ENCODE peak calls at places on chromosome 12, in nine cellular contexts. G, T, U, E, F, M, R, Z and O are unnamed samples.

GRCh38 chr12:119576915-119577314 is 16.7 kb upstream of the TMEM233 start:
- DNase-seq in G (no peak), T (no peak), R (no peak), F (no peak), M (no peak), U (no peak), E (no peak), Z (no peak), O (no peak)

GRCh38 chr12:93759512-93760081 is 82.4 kb downstream of the CRADD start:
- DNase-seq in U (no peak), E (no peak), Z (no peak), G (no peak), R (no peak), T (no peak), F (no peak), M (no peak), O (no peak)

GRCh38 chr12:51636581-51636980 is 45.5 kb downstream of the SCN8A start:
- DNase-seq in G (no peak), E (no peak), F (peak; percentile 79), T (no peak), M (peak; percentile 38), R (no peak), Z (no peak), U (no peak), O (peak; percentile 18)

GRCh38 chr12:52167578-52167977 is 24.2 kb downstream of the KRT80 start:
- DNase-seq in U (no peak), M (no peak), Z (no peak), G (no peak), E (no peak), F (no peak), T (no peak), R (no peak), O (no peak)

GRCh38 chr12:16003460-16003859 is 92.3 kb downstream of the DERA start:
- DNase-seq in Z (no peak), M (no peak), R (no peak), F (no peak), G (no peak), E (no peak), U (no peak), T (no peak), O (no peak)

GRCh38 chr12:130976171-130976720 is 22.5 kb downstream of the ADGRD1 start:
- DNase-seq in T (no peak), M (no peak), Z (no peak), U (no peak), E (no peak), R (no peak), G (no peak), F (no peak), O (no peak)

GRCh38 chr12:58794859-58795258 is 125.4 kb downstream of the LRIG3 start:
- DNase-seq in R (no peak), T (no peak), G (no peak), U (no peak), Z (no peak), M (no peak), F (no peak), E (no peak), O (no peak)

GRCh38 chr12:18580286-18580685 is 157.5 kb downstream of the PLCZ1 start:
- DNase-seq in M (no peak), G (no peak), Z (no peak), F (no peak), R (no peak), U (no peak), E (no peak), T (no peak), O (peak; percentile 70)

GRCh38 chr12:77795699-77796098 is 35.0 kb upstream of the NAV3 start:
- DNase-seq in T (no peak), M (peak; percentile 15), Z (no peak), U (no peak), G (no peak), E (no peak), R (no peak), F (no peak), O (no peak)

GRCh38 chr12:66113471-66113870 is 17.1 kb downstream of the LLPH start:
- DNase-seq in U (no peak), M (no peak), E (no peak), Z (no peak), F (no peak), R (no peak), T (no peak), G (no peak), O (no peak)

GRCh38 chr12:24596768-24597388 is 352.0 kb downstream of the BCAT1 start:
- DNase-seq in E (no peak), T (peak; percentile 34), F (no peak), U (no peak), G (no peak), Z (peak; percentile 26), M (no peak), R (no peak), O (peak; percentile 3)

GRCh38 chr12:70186436-70186835 is 56.8 kb upstream of the CNOT2 start:
- DNase-seq in G (no peak), U (no peak), F (no peak), R (no peak), Z (no peak), M (no peak), T (no peak), E (no peak), O (no peak)

GRCh38 chr12:77299910-77300772 is 234.8 kb upstream of the E2F7 start:
- DNase-seq in E (no peak), R (no peak), G (no peak), T (no peak), U (no peak), M (peak; percentile 62), Z (no peak), F (peak; percentile 46), O (peak; percentile 15)

GRCh38 chr12:107760207-107760816 is 625 bp downstream of the PRDM4 start:
- DNase-seq in M (no peak), F (no peak), U (peak; percentile 6), G (peak; percentile 22), E (peak; percentile 52), T (no peak), R (peak; percentile 56), Z (peak; percentile 54), O (no peak)

GRCh38 chr12:127294651-127295205 is 972.2 kb upstream of the TMEM132C start:
- DNase-seq in Z (no peak), M (no peak), G (no peak), E (no peak), R (no peak), U (no peak), T (no peak), F (no peak), O (no peak)

GRCh38 chr12:98422809-98423208 is 92.6 kb upstream of the TMPO start:
- DNase-seq in Z (peak; percentile 49), F (no peak), G (no peak), T (no peak), E (no peak), U (no peak), M (no peak), R (peak; percentile 85), O (no peak)
- TF ChIP-seq CTCF in Z (peak; percentile 18), F (peak; percentile 38), G (no peak), T (no peak), E (peak; percentile 7), U (no peak), M (no peak), R (peak; percentile 23), O (peak; percentile 12)

DNA sequence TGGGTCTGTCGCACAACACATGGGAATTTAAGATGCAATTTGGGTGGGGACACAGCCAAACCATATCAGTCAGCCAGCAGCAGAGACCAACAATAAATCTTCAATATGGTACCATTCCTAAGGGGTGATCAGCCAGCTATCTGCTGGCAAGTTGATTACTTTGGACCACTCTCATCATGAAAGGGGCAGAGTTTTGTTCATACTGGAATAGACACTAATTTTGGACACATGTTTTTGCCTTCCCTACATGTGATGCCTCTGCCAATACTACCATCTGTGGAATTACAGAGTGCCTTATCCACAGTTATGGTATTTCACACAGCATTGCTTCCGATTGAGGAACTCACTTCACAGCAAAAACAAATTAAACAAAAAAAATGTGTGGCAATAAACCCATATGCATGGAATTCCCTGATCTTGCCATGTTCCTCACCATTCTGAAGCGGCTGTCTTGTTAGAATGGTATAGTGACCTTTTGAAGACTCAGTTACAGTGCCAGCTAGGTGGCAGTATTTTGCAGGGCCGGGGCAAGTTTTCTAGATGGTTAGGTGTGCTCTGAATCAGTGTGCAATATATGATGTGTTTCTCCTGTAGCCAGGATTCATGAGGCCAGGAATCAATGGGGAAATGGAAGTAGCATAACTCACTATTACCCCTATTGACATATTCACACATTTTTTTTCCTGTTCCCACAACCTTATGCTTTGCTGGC is 179.0 kb upstream of the IGF1 start:
- DNase-seq in E (no peak), U (no peak), M (no peak), T (no peak), G (no peak), F (no peak), R (no peak), Z (no peak), O (no peak)
- TF ChIP-seq CTCF in E (peak; percentile 24), U (no peak), M (no peak), T (no peak), G (no peak), F (peak; percentile 30), R (no peak), Z (no peak), O (peak; percentile 4)

GRCh38 chr12:96197503-96198272 is 3.5 kb downstream of the ELK3 start:
- DNase-seq in Z (no peak), G (no peak), R (no peak), F (peak; percentile 89), T (peak; percentile 77), E (no peak), M (peak; percentile 94), U (no peak), O (no peak)

GRCh38 chr12:96195845-96196451 is 1.8 kb downstream of the ELK3 start:
- DNase-seq in M (peak; percentile 59), R (no peak), F (no peak), U (no peak), E (no peak), G (no peak), Z (peak; percentile 63), T (peak; percentile 46), O (no peak)

GRCh38 chr12:96198970-96199369 is 4.8 kb downstream of the ELK3 start:
- DNase-seq in M (peak; percentile 82), E (peak; percentile 56), T (peak; percentile 71), F (peak; percentile 81), G (no peak), R (no peak), U (no peak), Z (no peak), O (no peak)

GRCh38 chr12:96194901-96195844 is 998 bp downstream of the ELK3 start:
- DNase-seq in T (peak; percentile 84), Z (peak; percentile 76), G (no peak), U (no peak), M (peak; percentile 69), R (peak; percentile 80), F (no peak), E (peak; percentile 57), O (no peak)

GRCh38 chr12:96196781-96197180 is 2.6 kb downstream of the ELK3 start:
- DNase-seq in R (no peak), T (no peak), Z (no peak), U (no peak), M (peak; percentile 78), G (no peak), F (no peak), E (no peak), O (no peak)
- TF ChIP-seq CTCF in R (no peak), T (no peak), Z (no peak), U (no peak), M (no peak), G (no peak), F (no peak), E (no peak), O (no peak)

DNA sequence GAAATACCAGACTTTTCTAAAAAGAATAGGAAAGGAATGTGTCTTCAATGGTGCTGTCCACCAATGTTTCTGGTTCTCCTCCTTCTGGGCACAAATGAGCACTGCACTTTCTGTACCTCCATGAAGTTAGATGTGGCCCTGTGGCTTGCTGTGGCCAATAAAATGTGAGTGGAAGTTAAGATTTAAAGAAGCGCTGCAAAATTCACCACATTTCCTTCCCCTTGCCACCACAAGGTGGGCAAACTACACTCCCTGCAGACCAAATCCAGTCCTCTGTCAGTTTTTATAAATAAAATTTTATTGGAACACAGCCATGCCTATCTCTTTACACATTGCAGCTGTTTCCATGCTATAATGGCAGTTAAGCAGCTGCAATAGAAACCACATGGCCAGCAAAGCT is 141.4 kb upstream of the TMPO start:
- DNase-seq in M (no peak), E (no peak), F (no peak), T (no peak), U (no peak), G (no peak), Z (no peak), R (no peak), O (no peak)
- TF ChIP-seq CTCF in M (peak; percentile 14), E (peak; percentile 25), F (peak; percentile 41), T (peak; percentile 59), U (no peak), G (no peak), Z (peak; percentile 11), R (no peak), O (peak; percentile 9)